ENCODE peak calls at places on chromosomes 6 and 20, in four cellular contexts. One of them, this sample, is unnamed.

GRCh38 chr6:83467620-83468036 is 36.8 kb upstream of the ME1 start:
- DNase-seq in spleen: no peak
- DNase-seq in GM06990: no peak
- DNase-seq in AG10803: no peak
- DNase-seq in this sample: no peak

GRCh38 chr6:19157496-19157895 is 679.7 kb upstream of the ID4 start:
- DNase-seq in GM06990: no peak
- DNase-seq in spleen: no peak
- DNase-seq in AG10803: no peak
- DNase-seq in this sample: no peak

GRCh38 chr20:10939297-10939949 is 265.6 kb upstream of the JAG1 start:
- DNase-seq in spleen: no peak
- DNase-seq in GM06990: no peak
- DNase-seq in AG10803: no peak
- DNase-seq in this sample: peak; percentile 16

GRCh38 chr6:18845891-18846290 is 458.7 kb downstream of the RNF144B start:
- DNase-seq in AG10803: no peak
- DNase-seq in GM06990: no peak
- DNase-seq in spleen: no peak
- DNase-seq in this sample: no peak

GRCh38 chr6:106870824-106871300 is 103.7 kb downstream of the CD24 start:
- DNase-seq in AG10803: no peak
- DNase-seq in spleen: no peak
- DNase-seq in GM06990: no peak
- DNase-seq in this sample: peak; percentile 83

GRCh38 chr20:40962733-40963504 is 65.7 kb upstream of the TOP1 start:
- DNase-seq in spleen: peak; percentile 91
- DNase-seq in GM06990: peak; percentile 50
- DNase-seq in AG10803: peak; percentile 43
- DNase-seq in this sample: peak; percentile 60

GRCh38 chr6:88804701-88805100 is 158.7 kb downstream of the RNGTT start:
- DNase-seq in GM06990: no peak
- DNase-seq in AG10803: peak; percentile 37
- DNase-seq in spleen: no peak
- DNase-seq in this sample: peak; percentile 24

GRCh38 chr20:62739581-62740285 is 31.1 kb downstream of the NTSR1 start:
- DNase-seq in GM06990: peak; percentile 49
- DNase-seq in AG10803: peak; percentile 47
- DNase-seq in spleen: peak; percentile 89
- DNase-seq in this sample: no peak

GRCh38 chr20:16206817-16207216 is 366.4 kb downstream of the KIF16B start:
- DNase-seq in AG10803: no peak
- DNase-seq in spleen: no peak
- DNase-seq in GM06990: no peak
- DNase-seq in this sample: no peak

GRCh38 chr20:51404297-51405060 is 138.0 kb downstream of the NFATC2 start:
- DNase-seq in spleen: peak; percentile 95
- DNase-seq in AG10803: no peak
- DNase-seq in GM06990: peak; percentile 89
- DNase-seq in this sample: no peak

GRCh38 chr20:59629141-59630045 is 25.1 kb downstream of the PHACTR3 start:
- DNase-seq in AG10803: no peak
- DNase-seq in spleen: no peak
- DNase-seq in GM06990: no peak
- DNase-seq in this sample: no peak

GRCh38 chr6:12578097-12578496 is 138.5 kb upstream of the PHACTR1 start:
- DNase-seq in GM06990: no peak
- DNase-seq in spleen: no peak
- DNase-seq in AG10803: no peak
- DNase-seq in this sample: no peak

GRCh38 chr20:15584507-15584906 is 988.7 kb downstream of the KIF16B start:
- DNase-seq in spleen: no peak
- DNase-seq in AG10803: no peak
- DNase-seq in GM06990: no peak
- DNase-seq in this sample: no peak

GRCh38 chr20:38286586-38287502 is 17.1 kb upstream of the BPI start:
- DNase-seq in spleen: no peak
- DNase-seq in GM06990: no peak
- DNase-seq in AG10803: no peak
- DNase-seq in this sample: no peak

GRCh38 chr6:157033428-157034140 is 256.4 kb downstream of the ARID1B start:
- DNase-seq in spleen: no peak
- DNase-seq in AG10803: no peak
- DNase-seq in GM06990: no peak
- DNase-seq in this sample: peak; percentile 53

GRCh38 chr6:124970243-124970642 is 8.0 kb downstream of the RNF217 start:
- DNase-seq in GM06990: no peak
- DNase-seq in AG10803: peak; percentile 36
- DNase-seq in spleen: no peak
- DNase-seq in this sample: peak; percentile 41

GRCh38 chr6:148831531-148831930 is 84.7 kb downstream of the UST start:
- DNase-seq in GM06990: no peak
- DNase-seq in AG10803: peak; percentile 68
- DNase-seq in spleen: no peak
- DNase-seq in this sample: peak; percentile 90

GRCh38 chr6:39765508-39766065 is 26.6 kb upstream of the DAAM2 start:
- DNase-seq in GM06990: no peak
- DNase-seq in AG10803: no peak
- DNase-seq in spleen: no peak
- DNase-seq in this sample: no peak

GRCh38 chr6:79250107-79250514 is 15.6 kb upstream of the HMGN3 start:
- DNase-seq in GM06990: peak; percentile 32
- DNase-seq in AG10803: no peak
- DNase-seq in spleen: no peak
- DNase-seq in this sample: no peak

GRCh38 chr6:166195861-166196238 is 28.2 kb upstream of the TBXT start:
- DNase-seq in AG10803: no peak
- DNase-seq in spleen: no peak
- DNase-seq in GM06990: no peak
- DNase-seq in this sample: no peak

GRCh38 chr6:166192557-166192956 is 24.9 kb upstream of the TBXT start:
- DNase-seq in spleen: no peak
- DNase-seq in AG10803: no peak
- DNase-seq in GM06990: no peak
- DNase-seq in this sample: no peak

GRCh38 chr6:166201878-166202277 is 34.2 kb upstream of the TBXT start:
- DNase-seq in spleen: no peak
- DNase-seq in AG10803: no peak
- DNase-seq in GM06990: no peak
- DNase-seq in this sample: no peak

GRCh38 chr6:166194885-166195860 is 27.5 kb upstream of the TBXT start:
- DNase-seq in spleen: no peak
- DNase-seq in AG10803: no peak
- DNase-seq in GM06990: no peak
- DNase-seq in this sample: no peak

GRCh38 chr6:166197361-166197760 is 29.7 kb upstream of the TBXT start:
- DNase-seq in AG10803: no peak
- DNase-seq in spleen: no peak
- DNase-seq in GM06990: no peak
- DNase-seq in this sample: peak; percentile 14
- H3K4me3 ChIP-seq in AG10803: no peak overlapping the region
- H3K4me3 ChIP-seq in spleen: no peak overlapping the region
- H3K4me3 ChIP-seq in GM06990: no peak overlapping the region
- H3K4me3 ChIP-seq in this sample: no peak overlapping the region

DNA sequence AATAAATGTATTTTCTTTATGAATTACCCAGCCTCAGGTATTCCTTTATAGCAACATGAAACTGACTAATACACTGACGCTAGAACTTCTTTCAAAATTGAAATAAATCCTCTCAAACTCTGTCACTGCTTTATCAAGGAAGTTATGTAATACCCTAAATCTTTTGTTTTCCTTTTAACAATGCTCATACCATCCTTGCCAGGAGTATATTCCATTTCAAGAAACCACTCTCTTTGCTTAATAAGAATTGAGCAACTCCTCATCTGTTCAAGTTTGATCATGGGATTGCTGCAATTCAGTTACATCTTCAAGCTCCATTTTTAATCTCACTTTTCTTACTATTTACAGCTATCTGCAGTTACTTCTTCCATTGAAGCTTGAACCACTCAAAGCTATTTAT is 707.6 kb upstream of the MARCKS start:
- DNase-seq in GM06990: no peak
- DNase-seq in spleen: no peak
- DNase-seq in AG10803: peak; percentile 32
- DNase-seq in this sample: peak; percentile 83
- TF ChIP-seq CTCF in GM06990: no peak
- TF ChIP-seq CTCF in spleen: no peak
- TF ChIP-seq CTCF in AG10803: no peak
- TF ChIP-seq CTCF in this sample: no peak

GRCh38 chr6:30819287-30819917 is 64.9 kb upstream of the DDR1 start:
- DNase-seq in spleen: no peak
- DNase-seq in AG10803: peak; percentile 40
- DNase-seq in GM06990: no peak
- DNase-seq in this sample: peak; percentile 37

GRCh38 chr6:30820196-30820595 is 64.1 kb upstream of the DDR1 start:
- DNase-seq in AG10803: peak; percentile 84
- DNase-seq in GM06990: no peak
- DNase-seq in spleen: no peak
- DNase-seq in this sample: peak; percentile 92

GRCh38 chr6:30824698-30825097 is 59.6 kb upstream of the DDR1 start:
- DNase-seq in spleen: no peak
- DNase-seq in GM06990: no peak
- DNase-seq in AG10803: no peak
- DNase-seq in this sample: no peak

GRCh38 chr6:30818426-30818841 is 65.9 kb upstream of the DDR1 start:
- DNase-seq in AG10803: peak; percentile 92
- DNase-seq in GM06990: no peak
- DNase-seq in spleen: no peak
- DNase-seq in this sample: peak; percentile 91

GRCh38 chr6:30821862-30822784 is 62.2 kb upstream of the DDR1 start:
- DNase-seq in AG10803: peak; percentile 51
- DNase-seq in GM06990: no peak
- DNase-seq in spleen: no peak
- DNase-seq in this sample: peak; percentile 65
- H3K4me3 ChIP-seq in AG10803: no peak overlapping the region
- H3K4me3 ChIP-seq in GM06990: no peak overlapping the region
- H3K4me3 ChIP-seq in spleen: no peak overlapping the region
- H3K4me3 ChIP-seq in this sample: no peak overlapping the region

GRCh38 chr6:117275711-117276110 is 10.4 kb downstream of the VGLL2 start:
- DNase-seq in GM06990: no peak
- DNase-seq in AG10803: no peak
- DNase-seq in spleen: no peak
- DNase-seq in this sample: no peak

GRCh38 chr6:117276778-117277177 is 11.4 kb downstream of the VGLL2 start:
- DNase-seq in AG10803: no peak
- DNase-seq in GM06990: no peak
- DNase-seq in spleen: no peak
- DNase-seq in this sample: no peak

GRCh38 chr6:117275205-117275604 is 9.8 kb downstream of the VGLL2 start:
- DNase-seq in spleen: no peak
- DNase-seq in GM06990: no peak
- DNase-seq in AG10803: no peak
- DNase-seq in this sample: no peak

GRCh38 chr6:117280922-117281321 is 15.6 kb downstream of the VGLL2 start:
- DNase-seq in spleen: no peak
- DNase-seq in AG10803: no peak
- DNase-seq in GM06990: no peak
- DNase-seq in this sample: no peak
- TF ChIP-seq CTCF in spleen: no peak
- TF ChIP-seq CTCF in AG10803: no peak
- TF ChIP-seq CTCF in GM06990: peak; percentile 14
- TF ChIP-seq CTCF in this sample: no peak

DNA sequence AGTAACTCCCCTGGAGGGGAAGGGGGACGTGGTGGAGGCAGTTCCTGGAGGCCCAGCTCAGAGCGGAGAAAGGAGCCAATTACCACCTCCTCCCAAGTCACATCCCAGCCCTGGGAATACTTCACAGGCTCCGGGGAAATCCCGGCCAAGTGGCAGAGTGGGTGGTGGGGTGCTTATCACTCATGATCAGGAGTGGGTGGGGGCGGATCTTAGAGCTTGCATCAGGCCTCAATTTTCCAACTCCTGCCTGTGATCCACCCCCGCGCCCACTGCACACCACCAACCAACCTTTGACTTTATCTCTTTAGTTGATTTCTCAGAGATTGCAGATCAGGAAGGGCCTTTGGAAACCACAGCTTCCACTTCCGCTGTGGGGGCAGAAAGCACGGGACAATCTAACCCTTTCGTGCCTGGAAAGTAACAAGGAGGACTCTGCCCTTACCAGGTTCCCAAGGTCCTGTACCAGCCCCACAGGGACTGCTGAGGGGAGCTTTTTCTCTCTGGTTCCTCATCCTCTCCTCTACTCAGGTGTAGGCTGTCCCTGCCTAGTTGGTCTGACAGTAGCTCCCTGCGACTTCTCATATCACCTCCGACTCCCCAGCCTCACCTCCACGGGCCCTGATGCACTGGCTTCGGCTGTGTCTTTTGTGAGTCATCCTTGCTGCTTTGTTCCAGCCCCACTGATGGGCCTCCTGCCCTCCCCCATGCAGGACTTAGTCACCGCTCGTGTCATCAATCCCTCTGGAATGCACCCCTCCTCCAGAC is 24.9 kb upstream of the IER3 start:
- DNase-seq in AG10803: peak; percentile 96
- DNase-seq in spleen: no peak
- DNase-seq in GM06990: peak; percentile 50
- DNase-seq in this sample: peak; percentile 87
- H3K4me3 ChIP-seq in AG10803: peak overlapping the region; percentile 34
- H3K4me3 ChIP-seq in spleen: no peak overlapping the region
- H3K4me3 ChIP-seq in GM06990: no peak overlapping the region
- H3K4me3 ChIP-seq in this sample: no peak overlapping the region

GRCh38 chr20:1822564-1823420 is 72.4 kb upstream of the SIRPA start:
- DNase-seq in spleen: no peak
- DNase-seq in GM06990: no peak
- DNase-seq in AG10803: no peak
- DNase-seq in this sample: peak; percentile 47
- TF ChIP-seq CTCF in spleen: no peak
- TF ChIP-seq CTCF in GM06990: no peak
- TF ChIP-seq CTCF in AG10803: peak; percentile 16
- TF ChIP-seq CTCF in this sample: no peak

DNA sequence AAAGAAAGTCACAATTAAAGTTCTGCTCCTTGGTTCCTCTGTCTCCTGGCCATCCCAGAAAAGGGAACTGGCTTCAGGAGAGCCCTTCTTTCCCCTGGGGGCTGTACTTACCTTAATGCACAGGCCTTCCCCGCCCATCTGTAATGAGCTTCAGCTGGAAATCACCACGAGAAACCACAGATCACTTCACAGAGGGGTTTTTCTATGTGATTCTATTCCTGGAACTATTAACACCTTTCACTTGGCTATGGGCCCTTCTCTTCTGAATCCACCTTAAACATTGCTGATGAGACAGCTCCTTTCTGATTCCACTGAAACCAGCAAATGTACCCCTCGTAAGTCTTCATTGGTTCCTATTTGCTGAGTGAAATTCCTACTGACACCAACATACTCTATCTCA is 80.7 kb downstream of the FOXF2 start:
- DNase-seq in GM06990: peak; percentile 55
- DNase-seq in AG10803: no peak
- DNase-seq in spleen: no peak
- DNase-seq in this sample: no peak
- H3K4me3 ChIP-seq in GM06990: no peak overlapping the region
- H3K4me3 ChIP-seq in AG10803: no peak overlapping the region
- H3K4me3 ChIP-seq in spleen: no peak overlapping the region
- H3K4me3 ChIP-seq in this sample: no peak overlapping the region

This sample was measured in fibroblast of the aortic adventitia.